ENCODE peak calls at places on chromosomes 1 and 21, in six cellular contexts. D, L, P, V, R and Y are unnamed samples.

GRCh38 chr1:158686430-158687009 is at the start of gene SPTA1:
- DNase-seq in D (no peak), L (no peak), P (peak), V (no peak), R (no peak), Y (no peak)

GRCh38 chr1:100100202-100100601 is 32.5 kb downstream of the SASS6 start:
- DNase-seq in D (no peak), L (no peak), P (peak), V (no peak), R (no peak), Y (no peak)

GRCh38 chr1:230703679-230704385 is 10.1 kb downstream of the AGT start:
- DNase-seq in D (no peak), L (no peak), P (no peak), V (no peak), R (no peak), Y (no peak)

GRCh38 chr1:67889466-67889865 is 56.2 kb upstream of the GNG12 start:
- DNase-seq in D (no peak), L (no peak), P (no peak), V (no peak), R (no peak), Y (no peak)

GRCh38 chr21:35503646-35504045 is 454.5 kb upstream of the RUNX1 start:
- DNase-seq in D (peak), L (no peak), P (peak), V (no peak), R (no peak), Y (no peak)

GRCh38 chr21:42670058-42670830 is 16.8 kb downstream of the PDE9A start:
- DNase-seq in D (no peak), L (no peak), P (no peak), V (no peak), R (no peak), Y (no peak)

GRCh38 chr1:64121766-64122385 is 81.5 kb upstream of the UBE2U start:
- DNase-seq in D (no peak), L (no peak), P (no peak), V (no peak), R (peak), Y (no peak)

GRCh38 chr1:229326601-229327000 is 16.2 kb downstream of the CCSAP start:
- DNase-seq in D (no peak), L (no peak), P (no peak), V (no peak), R (no peak), Y (no peak)

GRCh38 chr1:34796990-34797389 is 4.2 kb downstream of the GJA4 start:
- DNase-seq in D (no peak), L (no peak), P (no peak), V (no peak), R (no peak), Y (no peak)

GRCh38 chr1:7207875-7208646 is 422.8 kb downstream of the CAMTA1 start:
- DNase-seq in D (no peak), L (no peak), P (peak), V (no peak), R (peak), Y (no peak)

GRCh38 chr1:62234709-62235108 is 40.1 kb downstream of the L1TD1 start:
- DNase-seq in D (no peak), L (no peak), P (no peak), V (no peak), R (no peak), Y (no peak)

GRCh38 chr1:21321963-21322680 is 31.9 kb upstream of the ECE1 start:
- DNase-seq in D (no peak), L (no peak), P (no peak), V (no peak), R (no peak), Y (no peak)
- TF ChIP-seq CTCF in D (no peak), L (no peak), P (peak), V (no peak), R (no peak), Y (no peak)

GRCh38 chr1:23803674-23804073 is 3.1 kb upstream of the GALE start:
- DNase-seq in D (no peak), L (no peak), P (no peak), V (no peak), R (no peak), Y (no peak)

GRCh38 chr1:23805025-23805424 is 4.5 kb upstream of the GALE start:
- DNase-seq in D (no peak), L (no peak), P (no peak), V (no peak), R (no peak), Y (no peak)

GRCh38 chr1:23801876-23802275 is 1.3 kb upstream of the GALE start:
- DNase-seq in D (no peak), L (no peak), P (no peak), V (no peak), R (no peak), Y (no peak)

GRCh38 chr1:23801338-23801748 is 789 bp upstream of the GALE start:
- DNase-seq in D (no peak), L (no peak), P (no peak), V (no peak), R (no peak), Y (no peak)

DNA sequence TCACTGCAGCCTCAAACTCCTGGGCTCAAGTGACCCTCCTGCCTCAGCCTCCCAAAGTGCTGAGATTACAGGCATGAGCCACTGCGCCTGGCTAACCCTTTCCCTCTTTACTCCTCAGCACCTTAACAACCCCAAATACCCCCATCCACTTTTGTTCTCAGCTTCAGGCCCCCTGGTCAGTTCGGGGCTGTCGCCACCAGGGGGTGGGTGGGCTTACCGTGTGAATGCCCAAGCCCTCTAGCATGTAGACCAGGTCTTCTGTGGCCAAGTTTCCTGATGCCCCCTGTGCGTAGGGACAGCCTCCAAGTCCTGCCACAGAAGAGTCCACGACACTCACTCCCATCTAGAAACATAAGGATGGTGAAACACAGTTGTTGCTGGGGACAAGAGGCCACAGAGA is 3.6 kb upstream of the GALE start:
- DNase-seq in D (no peak), L (no peak), P (no peak), V (no peak), R (no peak), Y (no peak)
- TF ChIP-seq CTCF in D (no peak), L (no peak), P (peak), V (no peak), R (no peak), Y (no peak)

DNA sequence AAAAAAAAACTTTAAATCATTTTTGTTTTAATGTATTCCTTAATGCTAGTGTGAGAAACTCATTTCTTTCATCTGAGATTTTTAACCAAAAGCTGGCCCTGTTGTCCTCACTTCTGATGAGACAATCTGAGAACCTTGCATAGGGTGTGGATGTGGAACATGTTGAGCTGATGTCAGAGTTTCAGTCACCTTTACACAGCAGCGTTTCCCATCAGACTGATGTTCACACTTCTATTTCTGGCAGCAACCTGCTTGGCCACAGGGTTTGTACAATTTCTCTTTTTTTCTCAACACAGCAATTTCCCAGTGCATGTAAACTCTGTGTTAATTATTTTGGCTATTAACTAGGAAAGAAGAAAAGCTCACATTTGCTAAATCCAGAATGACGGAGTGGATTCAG is 70.4 kb upstream of the HSPA13 start:
- DNase-seq in D (no peak), L (no peak), P (no peak), V (no peak), R (no peak), Y (no peak)
- TF ChIP-seq CTCF in D (no peak), L (no peak), P (no peak), V (no peak), R (no peak), Y (no peak)

GRCh38 chr1:113714606-113715269 is 44.5 kb downstream of the PHTF1 start:
- DNase-seq in D (no peak), L (no peak), P (no peak), V (no peak), R (no peak), Y (no peak)
- TF ChIP-seq CTCF in D (no peak), L (no peak), P (no peak), V (no peak), R (no peak), Y (no peak)

GRCh38 chr1:13492711-13493110 is 21.1 kb downstream of the LRRC38 start:
- DNase-seq in D (no peak), L (no peak), P (no peak), V (no peak), R (no peak), Y (no peak)

GRCh38 chr1:13482600-13482999 is 31.2 kb downstream of the LRRC38 start:
- DNase-seq in D (no peak), L (no peak), P (no peak), V (no peak), R (no peak), Y (no peak)

GRCh38 chr1:13483946-13484345 is 29.9 kb downstream of the LRRC38 start:
- DNase-seq in D (no peak), L (no peak), P (no peak), V (no peak), R (no peak), Y (no peak)

GRCh38 chr1:13487143-13487868 is 26.5 kb downstream of the LRRC38 start:
- DNase-seq in D (no peak), L (no peak), P (peak), V (peak), R (no peak), Y (no peak)
- TF ChIP-seq CTCF in D (no peak), L (no peak), P (no peak), V (no peak), R (no peak), Y (no peak)

DNA sequence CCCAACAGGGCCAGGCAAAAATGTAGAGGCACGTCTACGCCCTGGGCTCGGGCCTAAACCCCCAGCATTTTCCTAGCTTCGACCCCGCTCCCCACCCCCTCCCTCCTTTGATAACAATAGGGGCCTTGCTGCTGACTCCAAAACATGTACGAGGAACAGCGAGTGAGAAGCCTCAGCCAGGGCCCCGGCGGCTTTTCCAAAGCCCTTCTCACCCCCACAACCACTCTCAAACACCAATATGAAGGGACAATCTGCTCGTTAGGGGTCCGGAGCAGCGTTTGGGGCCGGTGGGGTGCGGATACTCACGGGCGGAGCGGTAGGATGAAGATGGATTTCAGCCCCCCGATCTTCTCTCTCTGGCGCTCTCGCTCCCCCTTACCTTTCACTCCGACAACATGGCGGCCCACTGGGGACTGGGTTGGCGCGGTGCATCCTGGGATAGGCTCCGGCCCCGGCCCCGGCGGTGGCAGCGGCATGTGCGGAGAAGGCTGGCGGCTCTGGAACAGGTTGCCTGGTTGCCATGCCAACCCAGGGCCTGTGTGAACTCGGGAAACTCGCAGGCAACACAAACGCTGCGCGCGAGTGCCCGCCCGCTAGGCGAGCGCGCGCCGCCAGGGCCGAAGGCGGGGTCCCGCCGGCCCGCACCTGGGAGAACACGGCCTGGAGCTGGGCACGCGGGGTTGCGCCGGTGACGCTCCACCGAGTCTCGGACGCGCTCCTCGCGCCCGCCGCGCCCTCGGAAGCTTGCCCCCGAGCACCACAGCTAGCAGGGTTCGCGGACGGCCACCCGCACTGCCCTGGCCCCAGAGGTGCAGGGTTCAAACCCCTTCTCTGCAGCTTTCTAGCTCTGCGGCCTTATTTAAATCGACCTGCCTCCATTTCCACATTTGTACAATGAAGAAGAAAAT is at the start of gene PUM1:
- DNase-seq in D (peak), L (peak), P (peak), V (peak), R (peak), Y (peak)
- TF ChIP-seq CTCF in D (no peak), L (peak), P (no peak), V (peak), R (no peak), Y (no peak)